ENCODE peak calls at places on chromosomes 5 and 9, in seven cellular contexts. One of them, this sample, is unnamed.

GRCh38 chr9:69250681-69251080 is 74.3 kb upstream of the ENTREP1 start:
- DNase-seq in IMR-90: no peak
- DNase-seq in T-helper 1 cell: no peak
- DNase-seq in GM20000: no peak
- DNase-seq in left kidney: no peak
- DNase-seq in activated CD8-positive, alpha-beta T cell treated with anti-CD3 and anti-CD28 coated beads for 36 hours: no peak
- DNase-seq in HS-5: no peak
- DNase-seq in this sample: no peak

GRCh38 chr9:89648247-89649000 is 43.6 kb downstream of the GADD45G start:
- DNase-seq in IMR-90: no peak
- DNase-seq in T-helper 1 cell: no peak
- DNase-seq in GM20000: no peak
- DNase-seq in left kidney: no peak
- DNase-seq in activated CD8-positive, alpha-beta T cell treated with anti-CD3 and anti-CD28 coated beads for 36 hours: no peak
- DNase-seq in HS-5: no peak
- DNase-seq in this sample: no peak

GRCh38 chr5:68114641-68115040 is 100.9 kb upstream of the PIK3R1 start:
- DNase-seq in IMR-90: peak
- DNase-seq in T-helper 1 cell: no peak
- DNase-seq in GM20000: no peak
- DNase-seq in left kidney: no peak
- DNase-seq in activated CD8-positive, alpha-beta T cell treated with anti-CD3 and anti-CD28 coated beads for 36 hours: no peak
- DNase-seq in HS-5: peak
- DNase-seq in this sample: peak

GRCh38 chr9:71975833-71976232 is 64.4 kb downstream of the C9orf85 start:
- DNase-seq in IMR-90: no peak
- DNase-seq in T-helper 1 cell: no peak
- DNase-seq in GM20000: no peak
- DNase-seq in left kidney: no peak
- DNase-seq in activated CD8-positive, alpha-beta T cell treated with anti-CD3 and anti-CD28 coated beads for 36 hours: no peak
- DNase-seq in HS-5: no peak
- DNase-seq in this sample: no peak

GRCh38 chr5:22514231-22514630 is 338.9 kb downstream of the CDH12 start:
- DNase-seq in IMR-90: no peak
- DNase-seq in T-helper 1 cell: no peak
- DNase-seq in GM20000: no peak
- DNase-seq in left kidney: no peak
- DNase-seq in activated CD8-positive, alpha-beta T cell treated with anti-CD3 and anti-CD28 coated beads for 36 hours: no peak
- DNase-seq in HS-5: peak
- DNase-seq in this sample: no peak

GRCh38 chr5:37774912-37775483 is 64.8 kb downstream of the GDNF start:
- DNase-seq in IMR-90: peak
- DNase-seq in T-helper 1 cell: no peak
- DNase-seq in GM20000: no peak
- DNase-seq in left kidney: peak
- DNase-seq in activated CD8-positive, alpha-beta T cell treated with anti-CD3 and anti-CD28 coated beads for 36 hours: peak
- DNase-seq in HS-5: no peak
- DNase-seq in this sample: no peak

GRCh38 chr5:173768267-173768806 is 119.8 kb upstream of the CPEB4 start:
- DNase-seq in IMR-90: no peak
- DNase-seq in T-helper 1 cell: no peak
- DNase-seq in GM20000: no peak
- DNase-seq in left kidney: no peak
- DNase-seq in activated CD8-positive, alpha-beta T cell treated with anti-CD3 and anti-CD28 coated beads for 36 hours: no peak
- DNase-seq in HS-5: no peak
- DNase-seq in this sample: no peak

GRCh38 chr9:93126151-93126781 is 7.8 kb downstream of the NINJ1 start:
- DNase-seq in IMR-90: no peak
- DNase-seq in T-helper 1 cell: peak
- DNase-seq in GM20000: no peak
- DNase-seq in left kidney: no peak
- DNase-seq in activated CD8-positive, alpha-beta T cell treated with anti-CD3 and anti-CD28 coated beads for 36 hours: peak
- DNase-seq in HS-5: no peak
- DNase-seq in this sample: no peak

GRCh38 chr5:134228624-134229023 is 2.8 kb upstream of the PPP2CA start:
- DNase-seq in IMR-90: no peak
- DNase-seq in T-helper 1 cell: no peak
- DNase-seq in GM20000: no peak
- DNase-seq in left kidney: no peak
- DNase-seq in activated CD8-positive, alpha-beta T cell treated with anti-CD3 and anti-CD28 coated beads for 36 hours: no peak
- DNase-seq in HS-5: no peak
- DNase-seq in this sample: no peak

GRCh38 chr9:34664281-34665108 is 2.0 kb upstream of the CCL27 start:
- DNase-seq in IMR-90: peak
- DNase-seq in T-helper 1 cell: peak
- DNase-seq in GM20000: peak
- DNase-seq in left kidney: peak
- DNase-seq in activated CD8-positive, alpha-beta T cell treated with anti-CD3 and anti-CD28 coated beads for 36 hours: peak
- DNase-seq in HS-5: no peak
- DNase-seq in this sample: peak

GRCh38 chr9:104868687-104869404 is 59.1 kb downstream of the ABCA1 start:
- DNase-seq in IMR-90: peak
- DNase-seq in T-helper 1 cell: no peak
- DNase-seq in GM20000: peak
- DNase-seq in left kidney: peak
- DNase-seq in activated CD8-positive, alpha-beta T cell treated with anti-CD3 and anti-CD28 coated beads for 36 hours: no peak
- DNase-seq in HS-5: no peak
- DNase-seq in this sample: peak

GRCh38 chr5:167576126-167576525 is 715.3 kb upstream of the WWC1 start:
- DNase-seq in IMR-90: no peak
- DNase-seq in T-helper 1 cell: no peak
- DNase-seq in GM20000: no peak
- DNase-seq in left kidney: no peak
- DNase-seq in activated CD8-positive, alpha-beta T cell treated with anti-CD3 and anti-CD28 coated beads for 36 hours: no peak
- DNase-seq in HS-5: no peak
- DNase-seq in this sample: no peak

GRCh38 chr5:95973793-95974325 is 12.2 kb upstream of the ELL2 start:
- DNase-seq in IMR-90: peak
- DNase-seq in T-helper 1 cell: no peak
- DNase-seq in GM20000: peak
- DNase-seq in left kidney: no peak
- DNase-seq in activated CD8-positive, alpha-beta T cell treated with anti-CD3 and anti-CD28 coated beads for 36 hours: peak
- DNase-seq in HS-5: no peak
- DNase-seq in this sample: peak

GRCh38 chr5:132674671-132675506 is 1.1 kb downstream of the IL4 start:
- DNase-seq in IMR-90: peak
- DNase-seq in T-helper 1 cell: no peak
- DNase-seq in GM20000: peak
- DNase-seq in left kidney: no peak
- DNase-seq in activated CD8-positive, alpha-beta T cell treated with anti-CD3 and anti-CD28 coated beads for 36 hours: peak
- DNase-seq in HS-5: peak
- DNase-seq in this sample: peak

GRCh38 chr5:176829320-176829719 is 19.0 kb downstream of the UNC5A start:
- DNase-seq in IMR-90: no peak
- DNase-seq in T-helper 1 cell: no peak
- DNase-seq in GM20000: no peak
- DNase-seq in left kidney: no peak
- DNase-seq in activated CD8-positive, alpha-beta T cell treated with anti-CD3 and anti-CD28 coated beads for 36 hours: no peak
- DNase-seq in HS-5: no peak
- DNase-seq in this sample: no peak

GRCh38 chr5:134242146-134242545 is 16.3 kb upstream of the PPP2CA start:
- DNase-seq in IMR-90: peak
- DNase-seq in T-helper 1 cell: no peak
- DNase-seq in GM20000: no peak
- DNase-seq in left kidney: peak
- DNase-seq in activated CD8-positive, alpha-beta T cell treated with anti-CD3 and anti-CD28 coated beads for 36 hours: no peak
- DNase-seq in HS-5: no peak
- DNase-seq in this sample: peak

GRCh38 chr5:131983244-131983771 is 28.1 kb downstream of the ACSL6 start:
- DNase-seq in IMR-90: no peak
- DNase-seq in T-helper 1 cell: no peak
- DNase-seq in GM20000: no peak
- DNase-seq in left kidney: peak
- DNase-seq in activated CD8-positive, alpha-beta T cell treated with anti-CD3 and anti-CD28 coated beads for 36 hours: no peak
- DNase-seq in HS-5: no peak
- DNase-seq in this sample: peak

GRCh38 chr9:116549061-116549664 is 137.9 kb upstream of the TRIM32 start:
- DNase-seq in IMR-90: peak
- DNase-seq in T-helper 1 cell: no peak
- DNase-seq in GM20000: no peak
- DNase-seq in left kidney: no peak
- DNase-seq in activated CD8-positive, alpha-beta T cell treated with anti-CD3 and anti-CD28 coated beads for 36 hours: no peak
- DNase-seq in HS-5: peak
- DNase-seq in this sample: peak

GRCh38 chr5:52334367-52334766 is 453.3 kb upstream of the ITGA1 start:
- DNase-seq in IMR-90: no peak
- DNase-seq in T-helper 1 cell: no peak
- DNase-seq in GM20000: no peak
- DNase-seq in left kidney: no peak
- DNase-seq in activated CD8-positive, alpha-beta T cell treated with anti-CD3 and anti-CD28 coated beads for 36 hours: no peak
- DNase-seq in HS-5: no peak
- DNase-seq in this sample: no peak

GRCh38 chr9:87375397-87376073 is 122.1 kb upstream of the DAPK1 start:
- DNase-seq in IMR-90: no peak
- DNase-seq in T-helper 1 cell: no peak
- DNase-seq in GM20000: no peak
- DNase-seq in left kidney: no peak
- DNase-seq in activated CD8-positive, alpha-beta T cell treated with anti-CD3 and anti-CD28 coated beads for 36 hours: no peak
- DNase-seq in HS-5: peak
- DNase-seq in this sample: peak

GRCh38 chr9:127783111-127783621 is 2.7 kb upstream of the CDK9 start:
- DNase-seq in IMR-90: no peak
- DNase-seq in T-helper 1 cell: peak
- DNase-seq in GM20000: peak
- DNase-seq in left kidney: no peak
- DNase-seq in activated CD8-positive, alpha-beta T cell treated with anti-CD3 and anti-CD28 coated beads for 36 hours: peak
- DNase-seq in HS-5: no peak
- DNase-seq in this sample: no peak

GRCh38 chr5:169861934-169862333 is 118.4 kb downstream of the INSYN2B start:
- DNase-seq in IMR-90: peak
- DNase-seq in T-helper 1 cell: no peak
- DNase-seq in GM20000: no peak
- DNase-seq in left kidney: no peak
- DNase-seq in activated CD8-positive, alpha-beta T cell treated with anti-CD3 and anti-CD28 coated beads for 36 hours: no peak
- DNase-seq in HS-5: peak
- DNase-seq in this sample: peak

GRCh38 chr5:131286400-131286715 is 22.5 kb downstream of the CDC42SE2 start:
- DNase-seq in IMR-90: no peak
- DNase-seq in T-helper 1 cell: no peak
- DNase-seq in GM20000: no peak
- DNase-seq in left kidney: no peak
- DNase-seq in activated CD8-positive, alpha-beta T cell treated with anti-CD3 and anti-CD28 coated beads for 36 hours: no peak
- DNase-seq in HS-5: no peak
- DNase-seq in this sample: no peak

GRCh38 chr5:170076707-170077106 is 29.0 kb upstream of the FOXI1 start:
- DNase-seq in IMR-90: no peak
- DNase-seq in T-helper 1 cell: no peak
- DNase-seq in GM20000: no peak
- DNase-seq in left kidney: no peak
- DNase-seq in activated CD8-positive, alpha-beta T cell treated with anti-CD3 and anti-CD28 coated beads for 36 hours: no peak
- DNase-seq in HS-5: no peak
- DNase-seq in this sample: no peak

GRCh38 chr5:159883522-159883950 is 32.7 kb upstream of the ADRA1B start:
- DNase-seq in IMR-90: peak
- DNase-seq in T-helper 1 cell: no peak
- DNase-seq in GM20000: no peak
- DNase-seq in left kidney: no peak
- DNase-seq in activated CD8-positive, alpha-beta T cell treated with anti-CD3 and anti-CD28 coated beads for 36 hours: no peak
- DNase-seq in HS-5: peak
- DNase-seq in this sample: peak

GRCh38 chr9:72363908-72364678 is 915 bp downstream of the ZFAND5 start:
- DNase-seq in IMR-90: peak
- DNase-seq in T-helper 1 cell: peak
- DNase-seq in GM20000: peak
- DNase-seq in left kidney: peak
- DNase-seq in activated CD8-positive, alpha-beta T cell treated with anti-CD3 and anti-CD28 coated beads for 36 hours: peak
- DNase-seq in HS-5: no peak
- DNase-seq in this sample: peak

GRCh38 chr9:72858089-72858912 is 94.6 kb downstream of the ALDH1A1 start:
- DNase-seq in IMR-90: no peak
- DNase-seq in T-helper 1 cell: no peak
- DNase-seq in GM20000: no peak
- DNase-seq in left kidney: peak
- DNase-seq in activated CD8-positive, alpha-beta T cell treated with anti-CD3 and anti-CD28 coated beads for 36 hours: no peak
- DNase-seq in HS-5: no peak
- DNase-seq in this sample: no peak

GRCh38 chr5:113693621-113694130 is 180.2 kb downstream of the YTHDC2 start:
- DNase-seq in IMR-90: no peak
- DNase-seq in T-helper 1 cell: no peak
- DNase-seq in GM20000: no peak
- DNase-seq in left kidney: peak
- DNase-seq in activated CD8-positive, alpha-beta T cell treated with anti-CD3 and anti-CD28 coated beads for 36 hours: no peak
- DNase-seq in HS-5: no peak
- DNase-seq in this sample: no peak

GRCh38 chr5:149297340-149298023 is 25.8 kb downstream of the AFAP1L1 start:
- DNase-seq in IMR-90: peak
- DNase-seq in T-helper 1 cell: no peak
- DNase-seq in GM20000: no peak
- DNase-seq in left kidney: peak
- DNase-seq in activated CD8-positive, alpha-beta T cell treated with anti-CD3 and anti-CD28 coated beads for 36 hours: no peak
- DNase-seq in HS-5: no peak
- DNase-seq in this sample: no peak

GRCh38 chr5:55608595-55608994 is 73.8 kb upstream of the PLPP1 start:
- DNase-seq in IMR-90: no peak
- DNase-seq in T-helper 1 cell: no peak
- DNase-seq in GM20000: no peak
- DNase-seq in left kidney: no peak
- DNase-seq in activated CD8-positive, alpha-beta T cell treated with anti-CD3 and anti-CD28 coated beads for 36 hours: no peak
- DNase-seq in HS-5: no peak
- DNase-seq in this sample: no peak